ENCODE peak calls at places on chromosomes 6 and 20, in five cellular contexts. One of them, this sample, is unnamed.

GRCh38 chr20:11352041-11352440 is 565.7 kb upstream of the BTBD3 start:
- DNase-seq in neural progenitor cell: peak; percentile 18
- DNase-seq in PC-9: no peak
- DNase-seq in astrocyte: no peak
- DNase-seq in GM23248: no peak
- DNase-seq in this sample: no peak

GRCh38 chr20:42095221-42095620 is 477.0 kb upstream of the CHD6 start:
- DNase-seq in neural progenitor cell: no peak
- DNase-seq in PC-9: no peak
- DNase-seq in GM23248: no peak
- DNase-seq in astrocyte: no peak
- DNase-seq in this sample: no peak

GRCh38 chr20:18524646-18525045 is 16.9 kb downstream of the SEC23B start:
- DNase-seq in PC-9: peak; percentile 80
- DNase-seq in neural progenitor cell: no peak
- DNase-seq in GM23248: peak; percentile 91
- DNase-seq in astrocyte: peak; percentile 56
- DNase-seq in this sample: peak; percentile 65

GRCh38 chr6:2562721-2563120 is 188.0 kb downstream of the MYLK4 start:
- DNase-seq in GM23248: no peak
- DNase-seq in PC-9: no peak
- DNase-seq in astrocyte: no peak
- DNase-seq in neural progenitor cell: no peak
- DNase-seq in this sample: no peak

GRCh38 chr6:122389704-122390103 is 9.7 kb upstream of the HSF2 start:
- DNase-seq in astrocyte: no peak
- DNase-seq in GM23248: peak; percentile 29
- DNase-seq in PC-9: no peak
- DNase-seq in neural progenitor cell: no peak
- DNase-seq in this sample: no peak

GRCh38 chr20:48295966-48296421 is 510.7 kb upstream of the SULF2 start:
- DNase-seq in astrocyte: peak; percentile 76
- DNase-seq in PC-9: peak; percentile 67
- DNase-seq in GM23248: peak; percentile 82
- DNase-seq in neural progenitor cell: peak; percentile 22
- DNase-seq in this sample: peak; percentile 81

GRCh38 chr20:62716198-62716940 is 7.7 kb downstream of the NTSR1 start:
- DNase-seq in neural progenitor cell: no peak
- DNase-seq in GM23248: peak; percentile 18
- DNase-seq in astrocyte: no peak
- DNase-seq in PC-9: no peak
- DNase-seq in this sample: peak; percentile 26

GRCh38 chr6:21587925-21588811 is 5.4 kb upstream of the SOX4 start:
- DNase-seq in GM23248: peak; percentile 80
- DNase-seq in PC-9: peak; percentile 40
- DNase-seq in astrocyte: peak; percentile 66
- DNase-seq in neural progenitor cell: peak; percentile 84
- DNase-seq in this sample: peak; percentile 68

GRCh38 chr6:164039954-164040375 is 625.4 kb downstream of the QKI start:
- DNase-seq in neural progenitor cell: no peak
- DNase-seq in PC-9: no peak
- DNase-seq in astrocyte: no peak
- DNase-seq in GM23248: no peak
- DNase-seq in this sample: no peak

GRCh38 chr6:134146268-134147032 is 94.0 kb upstream of the SLC2A12 start:
- DNase-seq in PC-9: no peak
- DNase-seq in GM23248: no peak
- DNase-seq in neural progenitor cell: peak; percentile 67
- DNase-seq in astrocyte: no peak
- DNase-seq in this sample: no peak

GRCh38 chr20:49821850-49822249 is 9.2 kb downstream of the SLC9A8 start:
- DNase-seq in PC-9: peak; percentile 46
- DNase-seq in astrocyte: peak; percentile 72
- DNase-seq in neural progenitor cell: no peak
- DNase-seq in GM23248: peak; percentile 75
- DNase-seq in this sample: peak; percentile 81

GRCh38 chr6:104623052-104623690 is 236.5 kb downstream of the HACE1 start:
- DNase-seq in astrocyte: no peak
- DNase-seq in GM23248: no peak
- DNase-seq in PC-9: no peak
- DNase-seq in neural progenitor cell: peak; percentile 51
- DNase-seq in this sample: no peak

GRCh38 chr6:92545861-92546260 is 873.5 kb downstream of the EPHA7 start:
- DNase-seq in GM23248: no peak
- DNase-seq in astrocyte: no peak
- DNase-seq in PC-9: no peak
- DNase-seq in neural progenitor cell: no peak
- DNase-seq in this sample: no peak

GRCh38 chr6:144264270-144265060 is 20.7 kb upstream of the UTRN start:
- DNase-seq in neural progenitor cell: peak; percentile 17
- DNase-seq in PC-9: peak; percentile 91
- DNase-seq in GM23248: peak; percentile 95
- DNase-seq in astrocyte: peak; percentile 94
- DNase-seq in this sample: peak; percentile 79

GRCh38 chr20:844473-845225 is 11.1 kb downstream of the FAM110A start:
- DNase-seq in PC-9: no peak
- DNase-seq in neural progenitor cell: peak; percentile 98
- DNase-seq in GM23248: peak; percentile 95
- DNase-seq in astrocyte: peak; percentile 81
- DNase-seq in this sample: peak; percentile 87

GRCh38 chr20:61746147-61746646 is 319.5 kb downstream of the TAF4 start:
- DNase-seq in GM23248: no peak
- DNase-seq in neural progenitor cell: no peak
- DNase-seq in PC-9: no peak
- DNase-seq in astrocyte: no peak
- DNase-seq in this sample: no peak

GRCh38 chr6:89400050-89400449 is 12.0 kb downstream of the RRAGD start:
- DNase-seq in PC-9: no peak
- DNase-seq in neural progenitor cell: no peak
- DNase-seq in GM23248: no peak
- DNase-seq in astrocyte: no peak
- DNase-seq in this sample: no peak

GRCh38 chr6:145233955-145234354 is 501.4 kb downstream of the EPM2A start:
- DNase-seq in astrocyte: no peak
- DNase-seq in neural progenitor cell: peak; percentile 11
- DNase-seq in GM23248: no peak
- DNase-seq in PC-9: no peak
- DNase-seq in this sample: no peak

GRCh38 chr6:34011298-34011697 is 134.6 kb downstream of the GRM4 start:
- DNase-seq in GM23248: no peak
- DNase-seq in neural progenitor cell: peak; percentile 52
- DNase-seq in astrocyte: no peak
- DNase-seq in PC-9: no peak
- DNase-seq in this sample: no peak

GRCh38 chr20:32481311-32482103 is 103.6 kb downstream of the NOL4L start:
- DNase-seq in GM23248: peak; percentile 20
- DNase-seq in astrocyte: no peak
- DNase-seq in neural progenitor cell: peak; percentile 45
- DNase-seq in PC-9: no peak
- DNase-seq in this sample: no peak

GRCh38 chr6:27531772-27532459 is 59.0 kb upstream of the ZNF184 start:
- DNase-seq in neural progenitor cell: no peak
- DNase-seq in PC-9: no peak
- DNase-seq in GM23248: no peak
- DNase-seq in astrocyte: no peak
- DNase-seq in this sample: no peak

GRCh38 chr6:34383171-34383631 is 9.3 kb downstream of the NUDT3 start:
- DNase-seq in GM23248: peak; percentile 52
- DNase-seq in neural progenitor cell: no peak
- DNase-seq in astrocyte: peak; percentile 70
- DNase-seq in PC-9: no peak
- DNase-seq in this sample: peak; percentile 76

GRCh38 chr6:96923871-96924493 is 546 bp upstream of the KLHL32 start:
- DNase-seq in neural progenitor cell: peak; percentile 89
- DNase-seq in PC-9: no peak
- DNase-seq in GM23248: peak; percentile 3
- DNase-seq in astrocyte: no peak
- DNase-seq in this sample: no peak

GRCh38 chr20:50283922-50284810 is 93.5 kb downstream of the CEBPB start:
- DNase-seq in PC-9: peak; percentile 90
- DNase-seq in astrocyte: peak; percentile 53
- DNase-seq in GM23248: peak; percentile 86
- DNase-seq in neural progenitor cell: no peak
- DNase-seq in this sample: no peak

GRCh38 chr6:137660296-137660731 is 166.1 kb upstream of the OLIG3 start:
- DNase-seq in PC-9: no peak
- DNase-seq in neural progenitor cell: no peak
- DNase-seq in astrocyte: no peak
- DNase-seq in GM23248: no peak
- DNase-seq in this sample: no peak

GRCh38 chr6:137659871-137660270 is 165.7 kb upstream of the OLIG3 start:
- DNase-seq in neural progenitor cell: no peak
- DNase-seq in astrocyte: no peak
- DNase-seq in GM23248: no peak
- DNase-seq in PC-9: no peak
- DNase-seq in this sample: no peak

GRCh38 chr6:137656735-137657134 is 162.5 kb upstream of the OLIG3 start:
- DNase-seq in astrocyte: no peak
- DNase-seq in PC-9: no peak
- DNase-seq in neural progenitor cell: no peak
- DNase-seq in GM23248: no peak
- DNase-seq in this sample: no peak

GRCh38 chr6:137655291-137655690 is 161.1 kb upstream of the OLIG3 start:
- DNase-seq in neural progenitor cell: no peak
- DNase-seq in astrocyte: no peak
- DNase-seq in PC-9: no peak
- DNase-seq in GM23248: no peak
- DNase-seq in this sample: no peak

GRCh38 chr6:137657351-137657911 is 163.2 kb upstream of the OLIG3 start:
- DNase-seq in astrocyte: no peak
- DNase-seq in GM23248: no peak
- DNase-seq in PC-9: peak; percentile 99
- DNase-seq in neural progenitor cell: no peak
- DNase-seq in this sample: no peak
- H3K4me1 ChIP-seq in astrocyte: no peaks in the 10 kb centered on the region
- H3K4me1 ChIP-seq in GM23248: no peaks in the 10 kb centered on the region
- H3K4me1 ChIP-seq in PC-9: peaks cover 43% of the 10 kb centered on the region
- H3K4me1 ChIP-seq in neural progenitor cell: peaks cover 11% of the 10 kb centered on the region
- H3K4me1 ChIP-seq in this sample: no peaks in the 10 kb centered on the region

GRCh38 chr6:392441-393390 is 1.2 kb downstream of the IRF4 start:
- DNase-seq in GM23248: peak; percentile 24
- DNase-seq in PC-9: no peak
- DNase-seq in neural progenitor cell: peak; percentile 67
- DNase-seq in astrocyte: no peak
- DNase-seq in this sample: peak; percentile 6
- H3K4me2 ChIP-seq in GM23248: no peak overlapping the region
- H3K4me2 ChIP-seq in PC-9: no peak overlapping the region
- H3K4me2 ChIP-seq in neural progenitor cell: peak overlapping the region; percentile 84
- H3K4me2 ChIP-seq in astrocyte: peak overlapping the region; percentile 50
- H3K4me2 ChIP-seq in this sample: no peak overlapping the region

GRCh38 chr6:53257533-53257932 is 91.2 kb downstream of the ELOVL5 start:
- DNase-seq in GM23248: no peak
- DNase-seq in PC-9: no peak
- DNase-seq in neural progenitor cell: no peak
- DNase-seq in astrocyte: no peak
- DNase-seq in this sample: no peak
- H3K27ac ChIP-seq in GM23248: no peak overlapping the region
- H3K27ac ChIP-seq in PC-9: no peak overlapping the region
- H3K27ac ChIP-seq in neural progenitor cell: no peak overlapping the region
- H3K27ac ChIP-seq in astrocyte: no peak overlapping the region
- H3K27ac ChIP-seq in this sample: no peak overlapping the region

GRCh38 chr20:40945754-40946451 is 82.7 kb upstream of the TOP1 start:
- DNase-seq in PC-9: peak; percentile 31
- DNase-seq in neural progenitor cell: peak; percentile 87
- DNase-seq in astrocyte: peak; percentile 41
- DNase-seq in GM23248: peak; percentile 68
- DNase-seq in this sample: peak; percentile 75

GRCh38 chr20:40943591-40943990 is 85.0 kb upstream of the TOP1 start:
- DNase-seq in astrocyte: no peak
- DNase-seq in GM23248: no peak
- DNase-seq in neural progenitor cell: no peak
- DNase-seq in PC-9: no peak
- DNase-seq in this sample: no peak

GRCh38 chr20:40942015-40942414 is 86.6 kb upstream of the TOP1 start:
- DNase-seq in GM23248: no peak
- DNase-seq in astrocyte: no peak
- DNase-seq in neural progenitor cell: no peak
- DNase-seq in PC-9: no peak
- DNase-seq in this sample: no peak

GRCh38 chr20:40942775-40943174 is 85.8 kb upstream of the TOP1 start:
- DNase-seq in GM23248: no peak
- DNase-seq in PC-9: peak; percentile 42
- DNase-seq in neural progenitor cell: no peak
- DNase-seq in astrocyte: no peak
- DNase-seq in this sample: no peak

GRCh38 chr20:40945189-40945588 is 83.4 kb upstream of the TOP1 start:
- DNase-seq in neural progenitor cell: no peak
- DNase-seq in GM23248: no peak
- DNase-seq in astrocyte: no peak
- DNase-seq in PC-9: peak; percentile 17
- DNase-seq in this sample: no peak
- H3K4me1 ChIP-seq in neural progenitor cell: peaks cover 4% of the 10 kb centered on the region
- H3K4me1 ChIP-seq in GM23248: peaks cover 7% of the 10 kb centered on the region
- H3K4me1 ChIP-seq in astrocyte: peaks cover 6% of the 10 kb centered on the region
- H3K4me1 ChIP-seq in PC-9: peaks cover 14% of the 10 kb centered on the region
- H3K4me1 ChIP-seq in this sample: no peaks in the 10 kb centered on the region

GRCh38 chr20:43959079-43959919 is 44.6 kb downstream of the TOX2 start:
- DNase-seq in astrocyte: no peak
- DNase-seq in GM23248: peak; percentile 47
- DNase-seq in PC-9: no peak
- DNase-seq in neural progenitor cell: no peak
- DNase-seq in this sample: peak; percentile 57
- H3K4me2 ChIP-seq in astrocyte: no peak overlapping the region
- H3K4me2 ChIP-seq in GM23248: no peak overlapping the region
- H3K4me2 ChIP-seq in PC-9: no peak overlapping the region
- H3K4me2 ChIP-seq in neural progenitor cell: no peak overlapping the region
- H3K4me2 ChIP-seq in this sample: peak overlapping the region; percentile 11

This sample was measured in fibroblast of lung.